ENCODE peak calls at places on chromosomes 4 and X, in seven cellular contexts. U is breast epithelium; T is cardiac muscle cell; G is amygdala; P is activated CD8-positive, alpha-beta memory T cell treated with anti-CD3 and anti-CD28 coated beads for 48 hours; A is NT2/D1; D is GM19239. N is an unnamed sample.

GRCh38 chrX:109889289-109890006 is 113.5 kb upstream of the TMEM164 start:
- DNase-seq in D (no peak), A (no peak), G (no peak), U (no peak), P (no peak), T (peak; percentile 56), N (no peak)

GRCh38 chr4:14910411-14910810 is 91.9 kb upstream of the CPEB2 start:
- DNase-seq in G (no peak), T (no peak), U (no peak), A (no peak), P (no peak), D (no peak), N (no peak)

GRCh38 chr4:16136771-16137170 is 52.9 kb upstream of the PROM1 start:
- DNase-seq in A (no peak), U (no peak), T (no peak), G (no peak), P (no peak), D (no peak), N (no peak)

GRCh38 chrX:55908685-55909212 is 191.2 kb downstream of the RRAGB start:
- DNase-seq in A (no peak), G (no peak), U (no peak), P (no peak), D (no peak), T (peak; percentile 35), N (peak; percentile 20)

GRCh38 chrX:10615931-10616780 is 4.2 kb downstream of the MID1 start:
- DNase-seq in P (no peak), D (no peak), T (peak; percentile 52), U (no peak), G (no peak), A (peak; percentile 51), N (no peak)

GRCh38 chr4:138494931-138495330 is 252.8 kb upstream of the SLC7A11 start:
- DNase-seq in D (no peak), A (peak; percentile 9), P (no peak), U (no peak), T (peak; percentile 16), G (no peak), N (peak; percentile 54)

GRCh38 chrX:38206036-38206435 is 14.6 kb downstream of the SRPX start:
- DNase-seq in G (no peak), P (no peak), U (no peak), T (no peak), A (no peak), D (no peak), N (no peak)

GRCh38 chr4:156634612-156635011 is 337.0 kb downstream of the PDGFC start:
- DNase-seq in T (no peak), G (no peak), A (no peak), U (no peak), D (no peak), P (no peak), N (no peak)

GRCh38 chr4:53688186-53688790 is 97.0 kb upstream of the LNX1 start:
- DNase-seq in G (no peak), P (no peak), D (no peak), T (no peak), A (no peak), U (no peak), N (peak; percentile 97)